ENCODE peak calls at places on chromosomes 16 and 17, in five cellular contexts. P is left colon, S is brain pericyte, J is body of pancreas, Z is GM04504. V is an unnamed sample.

GRCh38 chr17:70503449-70503848 is 334.1 kb downstream of the KCNJ2 start:
- DNase-seq in P (no peak), S (no peak), J (no peak), Z (no peak), V (no peak)

GRCh38 chr16:3187798-3188674 is at the start of gene OR1F1:
- DNase-seq in P (no peak), S (no peak), J (no peak), Z (no peak), V (no peak)

GRCh38 chr16:20612551-20613470 is 36.6 kb upstream of the ACSM2B start:
- DNase-seq in P (peak; percentile 30), S (no peak), J (peak; percentile 77), Z (no peak), V (no peak)

GRCh38 chr17:36602924-36603384 is 1.6 kb downstream of the MRM1 start:
- DNase-seq in P (peak; percentile 73), S (peak; percentile 22), J (peak; percentile 74), Z (no peak), V (peak; percentile 36)

GRCh38 chr17:81712468-81713003 is 452 bp downstream of the SLC25A10 start:
- DNase-seq in P (peak; percentile 69), S (no peak), J (peak; percentile 64), Z (no peak), V (no peak)

GRCh38 chr16:75208861-75209505 is 2.0 kb upstream of the CTRB2 start:
- DNase-seq in P (no peak), S (no peak), J (peak; percentile 68), Z (no peak), V (no peak)

GRCh38 chr16:67104061-67104460 is 5.7 kb upstream of the PHAF1 start:
- DNase-seq in P (peak; percentile 15), S (no peak), J (peak; percentile 34), Z (no peak), V (no peak)

GRCh38 chr17:16287563-16288027 is 65.7 kb downstream of the CENPV start:
- DNase-seq in P (no peak), S (no peak), J (no peak), Z (no peak), V (peak; percentile 46)

GRCh38 chr17:81494984-81495383 is 17.6 kb downstream of the ACTG1 start:
- DNase-seq in P (no peak), S (no peak), J (peak; percentile 43), Z (no peak), V (no peak)

GRCh38 chr16:52825882-52826281 is 226.8 kb downstream of the CHD9NB start:
- DNase-seq in P (peak; percentile 4), S (no peak), J (peak; percentile 8), Z (no peak), V (no peak)

GRCh38 chr16:28192811-28193529 is 18.8 kb downstream of the XPO6 start:
- DNase-seq in P (peak; percentile 61), S (no peak), J (no peak), Z (no peak), V (no peak)

V was measured in smooth muscle cell of the brain vasculature.